ENCODE peak calls at places on chromosomes 16 and 17, in eight cellular contexts. Z is T-helper 9 cell; X is HT1080; Q is T-helper 17 cell; M is endothelial cell of umbilical vein; S is stimulated activated CD8-positive, alpha-beta memory T cell treated with anti-CD3 and anti-CD28 coated beads, Interleukin-4, amount 100 ng/mL, for 4 hours; R is heart left ventricle; I is substantia nigra. P is an unnamed sample.

GRCh38 chr17:74851612-74852236 is 8.0 kb downstream of the GRIN2C start:
- DNase-seq in S (no peak), R (no peak), M (no peak), I (no peak), Q (no peak), Z (no peak), X (no peak), P (no peak)

GRCh38 chr16:56847173-56847948 is 17.6 kb upstream of the SLC12A3 start:
- DNase-seq in M (no peak), Z (no peak), X (no peak), I (no peak), S (no peak), Q (no peak), R (no peak), P (no peak)

GRCh38 chr17:72697602-72698146 is 394.8 kb downstream of the SLC39A11 start:
- DNase-seq in X (no peak), I (peak; percentile 13), Z (no peak), R (no peak), S (no peak), Q (no peak), M (no peak), P (peak; percentile 41)

GRCh38 chr17:67289174-67289876 is 44.3 kb upstream of the HELZ start:
- DNase-seq in Z (no peak), R (peak; percentile 88), Q (no peak), S (no peak), X (no peak), I (peak; percentile 3), M (peak; percentile 85), P (peak; percentile 51)

GRCh38 chr17:36464765-36465088 is 21.8 kb upstream of the ZNHIT3 start:
- DNase-seq in Z (no peak), R (no peak), I (no peak), M (no peak), S (no peak), Q (no peak), X (no peak), P (no peak)

GRCh38 chr17:28901866-28902818 is 737 bp downstream of the DHRS13 start:
- DNase-seq in Z (peak; percentile 39), S (no peak), I (no peak), X (peak; percentile 20), Q (no peak), R (no peak), M (no peak), P (no peak)

GRCh38 chr16:52586159-52586558 is 39.2 kb upstream of the TOX3 start:
- DNase-seq in Q (no peak), S (no peak), M (no peak), X (no peak), Z (no peak), I (no peak), R (no peak), P (no peak)

GRCh38 chr16:85561248-85562101 is 51.6 kb upstream of the GSE1 start:
- DNase-seq in Z (no peak), R (no peak), I (no peak), Q (no peak), S (no peak), M (no peak), X (no peak), P (no peak)

GRCh38 chr17:47744168-47745036 is 11.4 kb downstream of the TBX21 start:
- DNase-seq in I (no peak), M (no peak), X (no peak), R (no peak), S (no peak), Z (no peak), Q (no peak), P (no peak)

GRCh38 chr17:70378005-70378404 is 208.7 kb downstream of the KCNJ2 start:
- DNase-seq in X (no peak), M (peak; percentile 74), I (no peak), Q (no peak), R (no peak), Z (no peak), S (no peak), P (no peak)